ENCODE peak calls at places on chromosome 16, in four cellular contexts. I, L, V and H are unnamed samples. For H3K27me3, the result is how much of the 10 kb centered on the place peaks cover.

GRCh38 chr16:31106509-31107464 is 1.4 kb upstream of the BCKDK start:
- DNase-seq in L (no peak), V (no peak), I (no peak), H (no peak)

GRCh38 chr16:2904922-2905240 is 6.8 kb upstream of the FLYWCH1 start:
- DNase-seq in I (peak), V (no peak), L (no peak), H (no peak)

GRCh38 chr16:26525856-26526255 is 540.9 kb upstream of the C16orf82 start:
- DNase-seq in L (no peak), I (no peak), V (no peak), H (no peak)

GRCh38 chr16:81259916-81260315 is 21.4 kb downstream of the BCO1 start:
- DNase-seq in L (no peak), I (no peak), V (peak), H (no peak)

GRCh38 chr16:31329671-31330552 is 25.1 kb upstream of the ITGAX start:
- DNase-seq in I (no peak), V (no peak), L (no peak), H (no peak)

GRCh38 chr16:9148376-9149015 is 57.1 kb downstream of the HAPSTR1 start:
- DNase-seq in I (no peak), V (no peak), L (no peak), H (no peak)

GRCh38 chr16:11160676-11161115 is 95.3 kb downstream of the SOCS1 start:
- DNase-seq in V (no peak), I (no peak), L (no peak), H (no peak)

GRCh38 chr16:3007059-3007956 is 5.4 kb upstream of the CLDN9 start:
- DNase-seq in V (no peak), I (peak), L (no peak), H (no peak)

GRCh38 chr16:2990891-2991290 is 10.6 kb upstream of the PKMYT1 start:
- DNase-seq in L (no peak), I (no peak), V (no peak), H (no peak)

GRCh38 chr16:9798474-9798873 is 383.8 kb downstream of the GRIN2A start:
- DNase-seq in I (no peak), L (no peak), V (no peak), H (no peak)

GRCh38 chr16:27313422-27314160 is at the start of gene IL4R:
- DNase-seq in I (peak), V (peak), L (no peak), H (no peak)

GRCh38 chr16:27695161-27695560 is 145.2 kb downstream of the KATNIP start:
- DNase-seq in V (no peak), L (no peak), I (peak), H (no peak)

GRCh38 chr16:72434159-72434558 is 262.2 kb upstream of the PMFBP1 start:
- DNase-seq in I (no peak), L (peak), V (peak), H (no peak)

GRCh38 chr16:7025616-7026190 is 306.9 kb upstream of the RBFOX1 start:
- DNase-seq in V (no peak), L (peak), I (peak), H (no peak)

GRCh38 chr16:4709481-4709880 is 16.1 kb downstream of the NUDT16L1 start:
- DNase-seq in L (no peak), I (no peak), V (peak), H (no peak)

GRCh38 chr16:68298907-68299515 is 11.7 kb downstream of the SLC7A6OS start:
- DNase-seq in V (peak), I (no peak), L (no peak), H (no peak)

GRCh38 chr16:25257504-25257955 is at the start of gene ZKSCAN2:
- DNase-seq in I (peak), L (peak), V (peak), H (peak)

GRCh38 chr16:53511403-53512280 is 8.6 kb upstream of the AKTIP start:
- DNase-seq in I (no peak), V (no peak), L (no peak), H (no peak)

GRCh38 chr16:79286646-79287423 is 313.7 kb downstream of the MAF start:
- DNase-seq in V (no peak), L (no peak), I (peak), H (no peak)

GRCh38 chr16:53672461-53672860 is 31.2 kb downstream of the RPGRIP1L start:
- DNase-seq in L (no peak), V (no peak), I (no peak), H (no peak)

GRCh38 chr16:69381231-69381630 is 4.6 kb downstream of the TERF2 start:
- DNase-seq in V (no peak), I (no peak), L (no peak), H (no peak)

GRCh38 chr16:87560428-87561199 is 41.7 kb upstream of the JPH3 start:
- DNase-seq in L (no peak), V (no peak), I (peak), H (no peak)

GRCh38 chr16:88387941-88388627 is 5.3 kb downstream of the ZNF469 start:
- DNase-seq in L (no peak), V (peak), I (no peak), H (no peak)

GRCh38 chr16:30004424-30004776 is 6.4 kb downstream of the DOC2A start:
- DNase-seq in I (no peak), V (no peak), L (no peak), H (no peak)

GRCh38 chr16:11563493-11564040 is 23.2 kb downstream of the LITAF start:
- DNase-seq in L (no peak), V (no peak), I (no peak), H (no peak)

GRCh38 chr16:72837846-72838661 is 209.9 kb downstream of the ZFHX3 start:
- DNase-seq in I (no peak), L (no peak), V (peak), H (no peak)

GRCh38 chr16:67199808-67200198 is 872 bp downstream of the ELMO3 start:
- DNase-seq in I (peak), L (no peak), V (no peak), H (no peak)

GRCh38 chr16:67200491-67200890 is 1.6 kb downstream of the ELMO3 start:
- DNase-seq in I (no peak), V (no peak), L (no peak), H (no peak)

GRCh38 chr16:67197704-67198103 is 1.2 kb upstream of the ELMO3 start:
- DNase-seq in I (no peak), V (no peak), L (no peak), H (no peak)

GRCh38 chr16:67198238-67198734 is 645 bp upstream of the ELMO3 start:
- DNase-seq in I (peak), L (no peak), V (no peak), H (no peak)

GRCh38 chr16:67199011-67199807 is at the start of gene ELMO3:
- DNase-seq in V (no peak), L (no peak), I (peak), H (no peak)
- H3K4me3 ChIP-seq in V (no peak), L (peak), I (peak), H (no peak)

GRCh38 chr16:84844049-84844350 is 24.2 kb downstream of the CRISPLD2 start:
- DNase-seq in L (no peak), V (no peak), I (no peak), H (no peak)

GRCh38 chr16:84841787-84842300 is 22.1 kb downstream of the CRISPLD2 start:
- DNase-seq in V (no peak), L (no peak), I (peak), H (no peak)

GRCh38 chr16:84844561-84845495 is 25.0 kb downstream of the CRISPLD2 start:
- DNase-seq in I (no peak), L (no peak), V (no peak), H (no peak)

GRCh38 chr16:84842516-84843148 is 22.8 kb downstream of the CRISPLD2 start:
- DNase-seq in L (no peak), V (no peak), I (no peak), H (no peak)

GRCh38 chr16:84843149-84844048 is 23.6 kb downstream of the CRISPLD2 start:
- DNase-seq in L (no peak), V (no peak), I (no peak), H (no peak)
- H3K27me3 ChIP-seq in L (under half), V (under half), I (under half), H (under half)

GRCh38 chr16:50634947-50635346 is 46.2 kb downstream of the SNX20 start:
- DNase-seq in L (no peak), I (no peak), V (no peak), H (no peak)

GRCh38 chr16:50634090-50634489 is 47.0 kb downstream of the SNX20 start:
- DNase-seq in V (no peak), L (no peak), I (no peak), H (no peak)

GRCh38 chr16:50636865-50637374 is 44.2 kb downstream of the SNX20 start:
- DNase-seq in I (no peak), L (no peak), V (no peak), H (no peak)

GRCh38 chr16:50637716-50638602 is 43.2 kb downstream of the SNX20 start:
- DNase-seq in I (no peak), L (no peak), V (no peak), H (no peak)

GRCh38 chr16:50635505-50636392 is 45.4 kb downstream of the SNX20 start:
- DNase-seq in V (no peak), L (no peak), I (no peak), H (no peak)
- H3K4me3 ChIP-seq in V (no peak), L (no peak), I (no peak), H (no peak)

GRCh38 chr16:1088295-1089170 is 7.5 kb downstream of the C1QTNF8 start:
- DNase-seq in I (no peak), L (no peak), V (no peak), H (no peak)

GRCh38 chr16:1090620-1091587 is 5.1 kb downstream of the C1QTNF8 start:
- DNase-seq in V (no peak), L (no peak), I (no peak), H (no peak)

GRCh38 chr16:1089439-1089821 is 6.6 kb downstream of the C1QTNF8 start:
- DNase-seq in V (no peak), I (no peak), L (no peak), H (no peak)

GRCh38 chr16:1091992-1092552 is 4.0 kb downstream of the C1QTNF8 start:
- DNase-seq in L (no peak), I (no peak), V (no peak), H (no peak)

GRCh38 chr16:1089822-1090619 is 6.0 kb downstream of the C1QTNF8 start:
- DNase-seq in L (no peak), V (no peak), I (peak), H (no peak)
- H3K27me3 ChIP-seq in L (under half), V (under half), I (under half), H (under half)